ENCODE peak calls at places on chromosomes 12 and 14, in six cellular contexts. A is tibial artery, G is HepG2, P is Panc1, J is H9, F is sigmoid colon. I is an unnamed sample.

GRCh38 chr12:122079038-122079531 is 529 bp downstream of the MLXIP start:
- DNase-seq in A (no peak), G (no peak), P (no peak), J (peak; percentile 72), F (peak; percentile 79), I (peak; percentile 67)

GRCh38 chr12:31589896-31590729 is 823 bp downstream of the DENND5B start:
- DNase-seq in A (peak; percentile 69), G (peak; percentile 89), P (peak; percentile 46), J (peak; percentile 81), F (peak; percentile 84), I (peak; percentile 62)

GRCh38 chr12:50024804-50025186 is 499 bp downstream of the RACGAP1 start:
- DNase-seq in A (no peak), G (no peak), P (no peak), J (no peak), F (no peak), I (no peak)

GRCh38 chr14:69652942-69653680 is 41.7 kb downstream of the SUSD6 start:
- DNase-seq in A (peak; percentile 30), G (no peak), P (no peak), J (no peak), F (no peak), I (no peak)

GRCh38 chr14:103576371-103577024 is 13.7 kb downstream of the COA8 start:
- DNase-seq in A (peak; percentile 92), G (no peak), P (no peak), J (peak; percentile 58), F (peak; percentile 97), I (peak; percentile 95)

GRCh38 chr12:30047499-30048262 is 263.9 kb upstream of the TMTC1 start:
- DNase-seq in A (no peak), G (no peak), P (no peak), J (no peak), F (no peak), I (no peak)

GRCh38 chr12:11884661-11885060 is 186.1 kb upstream of the BCL2L14 start:
- DNase-seq in A (no peak), G (peak; percentile 33), P (no peak), J (no peak), F (no peak), I (no peak)

GRCh38 chr12:53034459-53034858 is 15.4 kb upstream of the TNS2 start:
- DNase-seq in A (no peak), G (no peak), P (no peak), J (no peak), F (no peak), I (no peak)

GRCh38 chr12:114762490-114763110 is 78.6 kb upstream of the TBX3 start:
- DNase-seq in A (no peak), G (no peak), P (no peak), J (no peak), F (no peak), I (no peak)

GRCh38 chr14:60217713-60218112 is 31.3 kb upstream of the PPM1A start:
- DNase-seq in A (no peak), G (no peak), P (no peak), J (no peak), F (no peak), I (no peak)

GRCh38 chr12:32988982-32989381 is 92.4 kb upstream of the PKP2 start:
- DNase-seq in A (no peak), G (no peak), P (no peak), J (no peak), F (no peak), I (no peak)
- H3K27ac ChIP-seq in A (no peak overlapping the region), G (no peak overlapping the region), P (no peak overlapping the region), J (no peak overlapping the region), F (no peak overlapping the region), I (no peak overlapping the region)

GRCh38 chr14:64758025-64758521 is 53.8 kb downstream of the PLEKHG3 start:
- DNase-seq in A (no peak), G (no peak), P (no peak), J (no peak), F (no peak), I (peak; percentile 64)
- H3K4me1 ChIP-seq in A (no peaks in the 10 kb centered on the region), G (peaks cover 22% of the 10 kb centered on the region), P (peaks cover 3% of the 10 kb centered on the region), J (peaks cover 5% of the 10 kb centered on the region), F (peaks cover 62% of the 10 kb centered on the region), I (peaks cover 45% of the 10 kb centered on the region)

GRCh38 chr14:99452968-99453367 is 27.7 kb downstream of the SETD3 start:
- DNase-seq in A (no peak), G (no peak), P (no peak), J (no peak), F (no peak), I (no peak)

GRCh38 chr14:99459491-99460100 is 21.1 kb downstream of the SETD3 start:
- DNase-seq in A (no peak), G (no peak), P (no peak), J (no peak), F (no peak), I (no peak)

GRCh38 chr14:99450266-99450665 is 30.4 kb downstream of the SETD3 start:
- DNase-seq in A (no peak), G (no peak), P (no peak), J (no peak), F (no peak), I (no peak)

GRCh38 chr14:99451234-99451633 is 29.4 kb downstream of the SETD3 start:
- DNase-seq in A (no peak), G (no peak), P (no peak), J (no peak), F (no peak), I (no peak)

DNA sequence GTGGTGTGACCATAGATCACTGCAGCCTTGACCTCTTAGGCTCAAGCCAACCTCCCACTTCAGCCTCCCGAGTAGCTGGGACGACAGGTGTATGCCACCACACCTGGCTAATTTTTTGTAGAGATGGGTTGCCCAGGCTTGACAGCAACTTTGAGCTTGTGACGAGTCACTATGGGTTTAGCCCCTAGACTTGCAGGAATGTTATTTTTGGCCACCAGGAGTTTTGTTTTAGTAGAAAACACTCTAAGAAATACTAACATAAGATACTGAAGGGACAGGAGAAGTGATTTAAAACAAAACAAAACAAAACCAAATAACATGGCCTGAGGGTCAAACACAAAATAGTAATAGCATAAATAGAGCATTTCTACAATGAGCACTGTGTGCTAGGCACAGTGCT is 26.4 kb downstream of the SETD3 start:
- DNase-seq in A (no peak), G (no peak), P (no peak), J (no peak), F (no peak), I (no peak)
- H3K9me3 ChIP-seq in A (no peaks in the 10 kb centered on the region), G (no peaks in the 10 kb centered on the region), P (no peaks in the 10 kb centered on the region), J (no peaks in the 10 kb centered on the region), F (no peaks in the 10 kb centered on the region), I (no peaks in the 10 kb centered on the region)

DNA sequence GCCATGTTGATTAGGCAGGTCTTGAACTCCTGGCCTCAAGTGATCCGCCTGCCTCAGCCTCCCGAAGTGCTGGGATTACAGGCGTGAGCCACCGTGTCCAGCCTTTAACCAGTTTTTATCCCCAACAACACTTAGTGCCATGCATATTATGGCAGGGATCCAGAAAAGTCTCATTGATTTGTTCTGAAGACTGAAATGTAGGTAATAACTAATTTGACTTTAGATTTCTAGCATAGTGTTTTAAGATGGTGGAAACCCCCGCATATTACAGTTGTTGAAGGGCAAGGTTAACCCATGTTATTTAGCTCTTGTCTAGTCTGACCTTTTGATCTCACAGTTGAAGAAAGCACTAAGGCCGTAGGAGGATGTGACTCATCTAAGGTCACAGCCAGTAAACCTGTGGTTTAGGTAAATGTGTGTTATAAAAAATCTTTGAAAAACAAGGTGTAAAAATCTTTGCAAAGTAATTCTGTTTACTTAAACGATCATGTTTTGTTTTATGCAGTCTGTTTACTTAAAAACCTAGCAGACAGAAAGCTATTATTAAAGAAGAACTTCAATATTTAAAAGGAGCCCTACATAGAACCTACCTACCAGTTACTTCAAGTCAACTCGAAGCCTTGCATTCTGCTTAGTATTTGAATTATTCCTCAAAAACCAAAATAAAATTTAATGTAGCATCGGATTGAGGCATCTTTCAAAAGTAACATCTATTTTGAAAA is 24.8 kb downstream of the BICDL1 start:
- DNase-seq in A (no peak), G (peak; percentile 78), P (peak; percentile 33), J (no peak), F (no peak), I (no peak)
- H3K27ac ChIP-seq in A (no peak overlapping the region), G (no peak overlapping the region), P (no peak overlapping the region), J (no peak overlapping the region), F (no peak overlapping the region), I (no peak overlapping the region)

I was measured in lower lobe of right lung.